ENCODE peak calls at places on chromosomes 13 and 19, in eight cellular contexts. One of them, this sample, is unnamed. For H3K4me1, the result is how much of the 10 kb centered on the place peaks cover.

GRCh38 chr13:50594276-50594970 is 249.1 kb downstream of the DLEU7 start:
- DNase-seq in heart right ventricle: no peak
- DNase-seq in endodermal cell: peak
- DNase-seq in left lung: no peak
- DNase-seq in prostate gland: no peak
- DNase-seq in ascending aorta: no peak
- DNase-seq in Peyer's patch: no peak
- DNase-seq in A673: no peak
- DNase-seq in this sample: no peak

GRCh38 chr13:53064721-53065120 is 36.1 kb downstream of the OLFM4 start:
- DNase-seq in heart right ventricle: peak
- DNase-seq in endodermal cell: no peak
- DNase-seq in left lung: no peak
- DNase-seq in prostate gland: no peak
- DNase-seq in ascending aorta: no peak
- DNase-seq in Peyer's patch: no peak
- DNase-seq in A673: peak
- DNase-seq in this sample: peak

GRCh38 chr13:111944171-111944583 is 122.8 kb upstream of the SOX1 start:
- DNase-seq in heart right ventricle: no peak
- DNase-seq in endodermal cell: no peak
- DNase-seq in left lung: no peak
- DNase-seq in prostate gland: no peak
- DNase-seq in ascending aorta: no peak
- DNase-seq in Peyer's patch: peak
- DNase-seq in A673: no peak
- DNase-seq in this sample: no peak

GRCh38 chr19:28643284-28643683 is 569.7 kb downstream of the UQCRFS1 start:
- DNase-seq in heart right ventricle: no peak
- DNase-seq in endodermal cell: no peak
- DNase-seq in left lung: no peak
- DNase-seq in prostate gland: no peak
- DNase-seq in ascending aorta: no peak
- DNase-seq in Peyer's patch: no peak
- DNase-seq in A673: no peak
- DNase-seq in this sample: no peak

GRCh38 chr13:59996461-59996860 is 167.3 kb downstream of the DIAPH3 start:
- DNase-seq in heart right ventricle: no peak
- DNase-seq in endodermal cell: no peak
- DNase-seq in left lung: no peak
- DNase-seq in prostate gland: no peak
- DNase-seq in ascending aorta: no peak
- DNase-seq in Peyer's patch: no peak
- DNase-seq in A673: no peak
- DNase-seq in this sample: no peak

GRCh38 chr19:334296-335071 is 10.1 kb downstream of the MIER2 start:
- DNase-seq in heart right ventricle: no peak
- DNase-seq in endodermal cell: no peak
- DNase-seq in left lung: no peak
- DNase-seq in prostate gland: no peak
- DNase-seq in ascending aorta: no peak
- DNase-seq in Peyer's patch: peak
- DNase-seq in A673: no peak
- DNase-seq in this sample: no peak

GRCh38 chr13:29713841-29714240 is 118.4 kb upstream of the SLC7A1 start:
- DNase-seq in heart right ventricle: no peak
- DNase-seq in endodermal cell: peak
- DNase-seq in left lung: no peak
- DNase-seq in prostate gland: no peak
- DNase-seq in ascending aorta: no peak
- DNase-seq in Peyer's patch: no peak
- DNase-seq in A673: peak
- DNase-seq in this sample: no peak

GRCh38 chr13:75739244-75739868 is 103.2 kb downstream of the LMO7 start:
- DNase-seq in heart right ventricle: no peak
- DNase-seq in endodermal cell: no peak
- DNase-seq in left lung: no peak
- DNase-seq in prostate gland: no peak
- DNase-seq in ascending aorta: no peak
- DNase-seq in Peyer's patch: no peak
- DNase-seq in A673: no peak
- DNase-seq in this sample: no peak

GRCh38 chr13:65460136-65460535 is 1770.0 kb downstream of the PCDH9 start:
- DNase-seq in heart right ventricle: no peak
- DNase-seq in endodermal cell: no peak
- DNase-seq in left lung: no peak
- DNase-seq in prostate gland: no peak
- DNase-seq in ascending aorta: no peak
- DNase-seq in Peyer's patch: no peak
- DNase-seq in A673: no peak
- DNase-seq in this sample: no peak

GRCh38 chr19:48745208-48745995 is 1.3 kb downstream of the IZUMO1 start:
- DNase-seq in heart right ventricle: peak
- DNase-seq in endodermal cell: peak
- DNase-seq in left lung: peak
- DNase-seq in prostate gland: peak
- DNase-seq in ascending aorta: peak
- DNase-seq in Peyer's patch: no peak
- DNase-seq in A673: peak
- DNase-seq in this sample: no peak

GRCh38 chr13:73800011-73800410 is 334.2 kb downstream of the KLF12 start:
- DNase-seq in heart right ventricle: no peak
- DNase-seq in endodermal cell: no peak
- DNase-seq in left lung: no peak
- DNase-seq in prostate gland: no peak
- DNase-seq in ascending aorta: no peak
- DNase-seq in Peyer's patch: no peak
- DNase-seq in A673: no peak
- DNase-seq in this sample: no peak

GRCh38 chr13:49436890-49437289 is 7.0 kb downstream of the CAB39L start:
- DNase-seq in heart right ventricle: no peak
- DNase-seq in endodermal cell: no peak
- DNase-seq in left lung: no peak
- DNase-seq in prostate gland: peak
- DNase-seq in ascending aorta: peak
- DNase-seq in Peyer's patch: no peak
- DNase-seq in A673: no peak
- DNase-seq in this sample: peak

GRCh38 chr13:84400711-84401110 is 518.4 kb upstream of the SLITRK1 start:
- DNase-seq in heart right ventricle: no peak
- DNase-seq in endodermal cell: no peak
- DNase-seq in left lung: no peak
- DNase-seq in prostate gland: no peak
- DNase-seq in ascending aorta: no peak
- DNase-seq in Peyer's patch: no peak
- DNase-seq in A673: peak
- DNase-seq in this sample: no peak

GRCh38 chr13:110305544-110305943 is 1.4 kb downstream of the COL4A1 start:
- DNase-seq in heart right ventricle: no peak
- DNase-seq in endodermal cell: no peak
- DNase-seq in left lung: no peak
- DNase-seq in prostate gland: no peak
- DNase-seq in ascending aorta: no peak
- DNase-seq in Peyer's patch: no peak
- DNase-seq in A673: no peak
- DNase-seq in this sample: no peak

DNA sequence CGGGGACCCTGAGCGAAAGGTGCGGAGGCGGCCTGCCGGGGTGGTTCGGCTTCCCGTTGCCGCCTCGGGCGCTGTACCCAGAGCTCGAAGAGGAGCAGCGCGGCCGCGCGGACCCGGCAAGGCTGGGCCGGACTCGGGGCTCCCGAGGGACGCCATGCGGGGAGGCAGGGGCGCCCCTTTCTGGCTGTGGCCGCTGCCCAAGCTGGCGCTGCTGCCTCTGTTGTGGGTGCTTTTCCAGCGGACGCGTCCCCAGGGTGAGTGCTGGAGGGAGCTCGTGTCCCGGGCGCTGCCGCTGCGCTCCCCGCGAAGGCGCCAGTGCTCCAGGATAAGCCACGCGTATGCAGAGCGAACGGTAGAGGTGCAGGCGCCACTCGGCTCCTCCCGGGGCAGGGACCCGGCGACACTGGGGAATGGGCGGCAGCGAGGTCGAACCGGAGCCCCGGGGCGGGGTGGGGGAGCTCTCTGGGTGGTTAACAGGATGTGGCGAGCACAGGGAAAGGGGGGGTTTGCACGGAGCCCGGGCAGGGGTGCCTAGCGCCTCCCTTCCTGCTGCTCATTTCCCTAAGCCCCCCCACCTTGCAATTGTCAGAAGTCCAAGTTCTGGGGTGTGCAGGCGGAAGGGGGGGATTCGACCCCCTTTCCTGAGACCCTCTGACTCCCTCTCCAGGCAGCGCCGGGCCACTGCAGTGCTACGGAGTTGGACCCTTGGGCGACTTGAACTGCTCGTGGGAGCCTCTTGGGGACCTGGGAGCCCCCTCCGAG is at the start of gene IL27RA:
- DNase-seq in heart right ventricle: peak
- DNase-seq in endodermal cell: peak
- DNase-seq in left lung: peak
- DNase-seq in prostate gland: peak
- DNase-seq in ascending aorta: peak
- DNase-seq in Peyer's patch: peak
- DNase-seq in A673: peak
- DNase-seq in this sample: peak
- TF ChIP-seq CTCF in heart right ventricle: peak
- TF ChIP-seq CTCF in endodermal cell: peak
- TF ChIP-seq CTCF in left lung: peak
- TF ChIP-seq CTCF in prostate gland: peak
- TF ChIP-seq CTCF in ascending aorta: peak
- TF ChIP-seq CTCF in Peyer's patch: peak
- TF ChIP-seq CTCF in A673: peak
- TF ChIP-seq CTCF in this sample: peak

DNA sequence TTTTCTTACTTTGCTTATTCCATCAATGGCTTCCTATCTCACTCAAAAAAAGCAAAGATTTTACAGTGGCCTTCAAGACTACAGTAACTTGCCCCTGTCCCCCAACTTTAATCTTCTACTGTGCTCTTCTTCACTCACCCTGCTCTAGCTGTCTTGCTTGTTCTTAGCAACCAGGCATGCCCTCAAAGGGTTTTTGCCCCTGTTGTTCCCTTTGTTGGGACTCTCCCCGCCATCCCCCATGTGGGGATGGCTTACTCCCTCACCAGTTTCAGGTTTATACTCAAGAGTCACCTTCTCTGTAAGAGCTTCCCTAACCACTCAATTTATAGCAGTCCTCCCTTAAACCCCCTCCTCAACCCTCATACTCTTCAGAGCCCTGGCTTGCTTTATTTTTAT is 5.4 kb downstream of the MTMR6 start:
- DNase-seq in heart right ventricle: no peak
- DNase-seq in endodermal cell: no peak
- DNase-seq in left lung: no peak
- DNase-seq in prostate gland: no peak
- DNase-seq in ascending aorta: no peak
- DNase-seq in Peyer's patch: no peak
- DNase-seq in A673: no peak
- DNase-seq in this sample: no peak
- H3K4me3 ChIP-seq in heart right ventricle: no peak
- H3K4me3 ChIP-seq in endodermal cell: no peak
- H3K4me3 ChIP-seq in left lung: no peak
- H3K4me3 ChIP-seq in prostate gland: no peak
- H3K4me3 ChIP-seq in ascending aorta: no peak
- H3K4me3 ChIP-seq in Peyer's patch: no peak
- H3K4me3 ChIP-seq in A673: peak
- H3K4me3 ChIP-seq in this sample: no peak

GRCh38 chr19:44745386-44745831 is 3.1 kb upstream of the BCL3 start:
- DNase-seq in heart right ventricle: peak
- DNase-seq in endodermal cell: peak
- DNase-seq in left lung: peak
- DNase-seq in prostate gland: peak
- DNase-seq in ascending aorta: peak
- DNase-seq in Peyer's patch: peak
- DNase-seq in A673: peak
- DNase-seq in this sample: no peak
- H3K4me1 ChIP-seq in heart right ventricle: half or more
- H3K4me1 ChIP-seq in endodermal cell: under half
- H3K4me1 ChIP-seq in left lung: half or more
- H3K4me1 ChIP-seq in prostate gland: under half
- H3K4me1 ChIP-seq in ascending aorta: under half
- H3K4me1 ChIP-seq in Peyer's patch: under half
- H3K4me1 ChIP-seq in A673: under half
- H3K4me1 ChIP-seq in this sample: under half

GRCh38 chr13:81051873-81052272 is 710.9 kb upstream of the SPRY2 start:
- DNase-seq in heart right ventricle: no peak
- DNase-seq in endodermal cell: no peak
- DNase-seq in left lung: no peak
- DNase-seq in prostate gland: no peak
- DNase-seq in ascending aorta: no peak
- DNase-seq in Peyer's patch: no peak
- DNase-seq in A673: peak
- DNase-seq in this sample: no peak
- TF ChIP-seq CTCF in heart right ventricle: no peak
- TF ChIP-seq CTCF in endodermal cell: peak
- TF ChIP-seq CTCF in left lung: no peak
- TF ChIP-seq CTCF in prostate gland: no peak
- TF ChIP-seq CTCF in ascending aorta: no peak
- TF ChIP-seq CTCF in Peyer's patch: no peak
- TF ChIP-seq CTCF in A673: peak
- TF ChIP-seq CTCF in this sample: no peak

DNA sequence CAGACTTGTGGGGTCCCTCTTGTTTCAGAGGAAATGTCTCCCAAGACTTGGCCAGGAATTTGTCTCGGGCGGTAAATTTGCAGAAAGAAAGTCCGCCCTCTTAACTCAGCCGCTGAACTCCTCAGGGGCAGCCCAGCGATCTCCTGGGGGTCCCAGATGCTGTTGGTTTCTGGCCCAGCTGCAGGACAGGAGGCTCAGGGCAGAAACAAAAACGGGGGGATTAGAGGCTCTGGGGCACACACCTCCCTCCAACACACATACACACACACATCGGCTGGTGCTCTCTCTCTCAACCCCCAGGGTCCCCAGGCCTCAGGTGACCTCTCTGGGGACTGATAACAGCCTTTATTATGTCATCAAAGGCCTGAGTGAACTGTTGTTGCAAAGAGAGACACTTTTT is 7.1 kb downstream of the ARHGEF18 start:
- DNase-seq in heart right ventricle: no peak
- DNase-seq in endodermal cell: no peak
- DNase-seq in left lung: no peak
- DNase-seq in prostate gland: no peak
- DNase-seq in ascending aorta: no peak
- DNase-seq in Peyer's patch: no peak
- DNase-seq in A673: no peak
- DNase-seq in this sample: no peak
- H3K4me3 ChIP-seq in heart right ventricle: no peak
- H3K4me3 ChIP-seq in endodermal cell: no peak
- H3K4me3 ChIP-seq in left lung: no peak
- H3K4me3 ChIP-seq in prostate gland: no peak
- H3K4me3 ChIP-seq in ascending aorta: no peak
- H3K4me3 ChIP-seq in Peyer's patch: no peak
- H3K4me3 ChIP-seq in A673: no peak
- H3K4me3 ChIP-seq in this sample: no peak

GRCh38 chr13:113211774-113212173 is 2.4 kb downstream of the CUL4A start:
- DNase-seq in heart right ventricle: no peak
- DNase-seq in endodermal cell: peak
- DNase-seq in left lung: no peak
- DNase-seq in prostate gland: no peak
- DNase-seq in ascending aorta: peak
- DNase-seq in Peyer's patch: no peak
- DNase-seq in A673: peak
- DNase-seq in this sample: no peak
- H3K4me1 ChIP-seq in heart right ventricle: half or more
- H3K4me1 ChIP-seq in endodermal cell: under half
- H3K4me1 ChIP-seq in left lung: half or more
- H3K4me1 ChIP-seq in prostate gland: under half
- H3K4me1 ChIP-seq in ascending aorta: under half
- H3K4me1 ChIP-seq in Peyer's patch: under half
- H3K4me1 ChIP-seq in A673: under half
- H3K4me1 ChIP-seq in this sample: under half

GRCh38 chr19:18848860-18849661 is 17.3 kb downstream of the UPF1 start:
- DNase-seq in heart right ventricle: peak
- DNase-seq in endodermal cell: no peak
- DNase-seq in left lung: peak
- DNase-seq in prostate gland: peak
- DNase-seq in ascending aorta: peak
- DNase-seq in Peyer's patch: no peak
- DNase-seq in A673: no peak
- DNase-seq in this sample: peak
- TF ChIP-seq CTCF in heart right ventricle: no peak
- TF ChIP-seq CTCF in endodermal cell: no peak
- TF ChIP-seq CTCF in left lung: no peak
- TF ChIP-seq CTCF in prostate gland: no peak
- TF ChIP-seq CTCF in ascending aorta: no peak
- TF ChIP-seq CTCF in Peyer's patch: no peak
- TF ChIP-seq CTCF in A673: no peak
- TF ChIP-seq CTCF in this sample: no peak

This sample was measured in pancreas.